ENCODE peak calls at places on chromosomes 3 and 15, in four cellular contexts. F is heart right ventricle, W is neural progenitor cell, X is cardiac muscle cell. C is an unnamed sample.
A peak's percentile ranks its signal among the peaks of the same experiment; 100 is the strongest.

GRCh38 chr3:38247366-38248035 is 18.1 kb upstream of the SLC22A13 start:
- DNase-seq in F (no peak), W (no peak), X (peak; percentile 83), C (no peak)

GRCh38 chr3:15427981-15428380 is 583 bp downstream of the EAF1 start:
- DNase-seq in F (no peak), W (peak; percentile 6), X (no peak), C (no peak)

GRCh38 chr3:178289544-178290160 is 246.6 kb upstream of the KCNMB2 start:
- DNase-seq in F (no peak), W (no peak), X (peak; percentile 80), C (no peak)

GRCh38 chr3:53719796-53720195 is 126.4 kb downstream of the CHDH start:
- DNase-seq in F (no peak), W (no peak), X (no peak), C (no peak)

GRCh38 chr3:13538520-13539284 is 10.2 kb upstream of the FBLN2 start:
- DNase-seq in F (no peak), W (no peak), X (no peak), C (no peak)

GRCh38 chr3:40452876-40453730 is 4.0 kb upstream of the RPL14 start:
- DNase-seq in F (peak; percentile 96), W (peak; percentile 99), X (peak; percentile 99), C (peak; percentile 98)

GRCh38 chr3:195546130-195546560 is 3.0 kb upstream of the PPP1R2 start:
- DNase-seq in F (no peak), W (no peak), X (peak; percentile 86), C (no peak)

GRCh38 chr15:25701716-25702465 is 161.2 kb downstream of the ATP10A start:
- DNase-seq in F (no peak), W (no peak), X (no peak), C (no peak)

GRCh38 chr15:78540955-78541743 is 905 bp downstream of the PSMA4 start:
- DNase-seq in F (no peak), W (no peak), X (peak; percentile 11), C (peak; percentile 11)

GRCh38 chr15:50450678-50451077 is 26.5 kb downstream of the USP8 start:
- DNase-seq in F (no peak), W (no peak), X (peak; percentile 3), C (no peak)

GRCh38 chr15:69462030-69462492 is 9.4 kb downstream of the RPLP1 start:
- DNase-seq in F (peak; percentile 62), W (no peak), X (no peak), C (no peak)

GRCh38 chr3:183123891-183124290 is 24.6 kb upstream of the MCCC1 start:
- DNase-seq in F (no peak), W (no peak), X (peak; percentile 22), C (no peak)

GRCh38 chr3:182795383-182795782 is 2.1 kb downstream of the ATP11B start:
- DNase-seq in F (no peak), W (no peak), X (peak; percentile 10), C (peak; percentile 76)

GRCh38 chr15:41465822-41466421 is 27.8 kb upstream of the ITPKA start:
- DNase-seq in F (no peak), W (peak; percentile 39), X (peak; percentile 76), C (peak; percentile 54)

GRCh38 chr3:16179771-16180736 is 5.6 kb downstream of the GALNT15 start:
- DNase-seq in F (no peak), W (peak; percentile 19), X (peak; percentile 37), C (no peak)

GRCh38 chr15:77839431-77839830 is 206.7 kb upstream of the LINGO1 start:
- DNase-seq in F (no peak), W (no peak), X (no peak), C (no peak)

GRCh38 chr3:171101982-171102610 is 75.6 kb upstream of the SLC2A2 start:
- DNase-seq in F (no peak), W (no peak), X (peak; percentile 70), C (no peak)

GRCh38 chr15:91975241-91975978 is 121.9 kb downstream of the SLCO3A1 start:
- DNase-seq in F (no peak), W (no peak), X (no peak), C (peak; percentile 33)

DNA sequence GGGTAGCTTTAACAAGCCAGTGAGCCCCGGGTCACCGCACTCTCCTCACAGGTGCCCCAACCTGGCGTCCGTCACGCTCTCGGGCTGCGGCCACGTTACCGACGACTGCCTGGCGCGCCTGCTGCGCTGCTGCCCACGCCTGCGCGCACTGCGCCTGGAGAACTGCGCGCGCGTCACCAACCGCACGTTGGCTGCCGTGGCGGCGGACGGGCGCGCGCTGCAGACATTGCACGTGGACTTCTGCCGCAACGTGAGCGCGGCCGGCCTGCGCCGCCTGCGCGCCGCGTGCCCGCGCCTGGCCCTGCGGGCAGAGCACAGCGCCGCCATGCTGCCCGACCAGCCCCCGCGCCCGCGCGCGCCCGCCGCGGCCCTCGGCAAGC is 3.4 kb downstream of the FBXL22 start:
- DNase-seq in F (peak; percentile 91), W (peak; percentile 87), X (peak; percentile 97), C (no peak)
- H3K4me1 ChIP-seq in F (peaks cover 41% of the 10 kb centered on the region), W (peaks cover 36% of the 10 kb centered on the region), X (peaks cover 46% of the 10 kb centered on the region), C (peaks cover 50% of the 10 kb centered on the region)

GRCh38 chr3:189122526-189123205 is 49.1 kb upstream of the TPRG1 start:
- DNase-seq in F (no peak), W (no peak), X (no peak), C (no peak)

GRCh38 chr3:189119947-189120346 is 51.8 kb upstream of the TPRG1 start:
- DNase-seq in F (no peak), W (no peak), X (no peak), C (no peak)

GRCh38 chr3:189122120-189122519 is 49.7 kb upstream of the TPRG1 start:
- DNase-seq in F (no peak), W (no peak), X (no peak), C (no peak)

GRCh38 chr3:189118896-189119295 is 52.9 kb upstream of the TPRG1 start:
- DNase-seq in F (no peak), W (no peak), X (no peak), C (no peak)

DNA sequence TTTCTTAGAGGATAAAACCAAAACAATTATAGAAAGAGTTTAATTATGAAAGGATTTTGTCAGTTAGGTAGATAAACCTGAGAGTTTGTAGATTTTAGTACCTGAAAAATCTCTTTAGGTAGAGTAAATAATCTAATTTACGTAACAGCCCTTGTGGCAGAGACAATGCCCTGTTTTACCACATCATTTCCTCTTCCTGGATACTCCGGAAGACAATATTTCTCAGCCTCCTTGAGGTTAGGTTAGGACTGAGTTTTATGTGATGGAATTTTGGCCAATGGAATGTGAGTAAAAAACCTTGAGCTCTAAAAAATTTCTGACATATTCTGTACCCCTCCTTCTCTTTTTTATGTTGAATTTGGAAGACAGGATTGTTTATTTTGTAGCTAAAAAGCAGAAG is 50.7 kb upstream of the TPRG1 start:
- DNase-seq in F (no peak), W (no peak), X (no peak), C (no peak)
- H3K4me1 ChIP-seq in F (peaks cover 23% of the 10 kb centered on the region), W (peaks cover 5% of the 10 kb centered on the region), X (peaks cover 4% of the 10 kb centered on the region), C (no peaks in the 10 kb centered on the region)

GRCh38 chr3:9409981-9410849 is 12.8 kb downstream of the SETD5 start:
- DNase-seq in F (no peak), W (no peak), X (no peak), C (no peak)
- H3K4me1 ChIP-seq in F (peaks cover 84% of the 10 kb centered on the region), W (peaks cover 4% of the 10 kb centered on the region), X (peaks cover 8% of the 10 kb centered on the region), C (peaks cover 31% of the 10 kb centered on the region)

DNA sequence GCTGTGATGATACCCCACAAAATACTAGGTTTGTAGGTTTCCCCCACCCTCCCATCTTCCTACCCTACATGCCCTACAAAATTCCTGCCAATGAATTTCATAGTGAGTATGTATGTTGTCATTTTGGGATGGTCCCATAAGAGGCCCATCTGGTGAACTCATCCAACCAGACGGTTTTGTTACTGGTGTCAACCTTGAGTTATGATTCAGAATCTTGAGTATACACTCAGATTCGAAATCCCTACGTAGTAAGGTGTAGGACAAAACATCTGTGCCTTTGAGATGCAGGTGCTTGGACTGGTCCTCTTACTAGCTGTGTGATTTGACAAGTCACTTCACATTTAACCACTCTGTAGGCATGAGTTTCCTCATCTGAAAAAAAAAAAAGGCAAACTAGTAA is 3.6 kb downstream of the SIAH2 start:
- DNase-seq in F (no peak), W (no peak), X (no peak), C (no peak)
- H3K4me1 ChIP-seq in F (peaks cover 41% of the 10 kb centered on the region), W (peaks cover 19% of the 10 kb centered on the region), X (peaks cover 21% of the 10 kb centered on the region), C (peaks cover 38% of the 10 kb centered on the region)

GRCh38 chr3:127741246-127741645 is 68.5 kb downstream of the ABTB1 start:
- DNase-seq in F (no peak), W (no peak), X (no peak), C (no peak)

GRCh38 chr3:127742580-127742979 is 69.8 kb downstream of the ABTB1 start:
- DNase-seq in F (no peak), W (no peak), X (no peak), C (no peak)

GRCh38 chr3:127740136-127740915 is 67.6 kb downstream of the ABTB1 start:
- DNase-seq in F (no peak), W (no peak), X (no peak), C (no peak)

GRCh38 chr3:127743676-127744075 is 70.9 kb downstream of the ABTB1 start:
- DNase-seq in F (no peak), W (no peak), X (no peak), C (no peak)

DNA sequence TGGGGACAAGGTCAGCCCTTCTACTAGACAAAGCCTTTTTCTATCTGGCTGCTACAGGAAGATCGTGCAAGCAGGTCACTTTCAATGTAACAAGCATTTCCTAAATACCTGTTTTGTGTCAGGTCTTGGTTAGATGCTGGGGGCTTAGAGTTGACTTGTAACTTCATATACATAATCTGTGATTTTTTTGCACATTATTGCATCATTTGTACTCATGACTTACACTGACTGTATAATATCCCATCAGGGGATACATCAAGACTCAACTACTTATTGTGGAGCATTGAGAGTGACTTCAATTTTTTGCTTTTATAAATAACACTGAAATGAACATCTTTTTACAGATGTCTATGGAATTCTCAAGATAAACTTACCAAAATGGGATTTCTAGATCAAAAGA is 68.9 kb downstream of the ABTB1 start:
- DNase-seq in F (no peak), W (no peak), X (no peak), C (no peak)
- H3K4me1 ChIP-seq in F (peaks cover 90% of the 10 kb centered on the region), W (no peaks in the 10 kb centered on the region), X (no peaks in the 10 kb centered on the region), C (peaks cover 28% of the 10 kb centered on the region)

GRCh38 chr3:46725663-46726314 is 8.1 kb upstream of the PRSS50 start:
- DNase-seq in F (no peak), W (no peak), X (peak; percentile 39), C (no peak)
- H3K4me1 ChIP-seq in F (no peaks in the 10 kb centered on the region), W (no peaks in the 10 kb centered on the region), X (no peaks in the 10 kb centered on the region), C (no peaks in the 10 kb centered on the region)

GRCh38 chr3:71118406-71118805 is 465.1 kb downstream of the FOXP1 start:
- DNase-seq in F (no peak), W (no peak), X (no peak), C (no peak)
- H3K4me1 ChIP-seq in F (peaks cover 30% of the 10 kb centered on the region), W (no peaks in the 10 kb centered on the region), X (peaks cover 34% of the 10 kb centered on the region), C (peaks cover 20% of the 10 kb centered on the region)

GRCh38 chr3:30620402-30621360 is 14.3 kb downstream of the TGFBR2 start:
- DNase-seq in F (no peak), W (no peak), X (no peak), C (no peak)
- H3K4me1 ChIP-seq in F (peaks cover 82% of the 10 kb centered on the region), W (no peaks in the 10 kb centered on the region), X (peaks cover 8% of the 10 kb centered on the region), C (peaks cover 98% of the 10 kb centered on the region)

GRCh38 chr15:76175442-76175841 is 115.7 kb downstream of the TMEM266 start:
- DNase-seq in F (no peak), W (no peak), X (no peak), C (no peak)
- H3K4me1 ChIP-seq in F (peaks cover 13% of the 10 kb centered on the region), W (peaks cover 3% of the 10 kb centered on the region), X (no peaks in the 10 kb centered on the region), C (no peaks in the 10 kb centered on the region)

C was measured in OCI-LY7.